ENCODE peak calls at places on chromosomes 4 and X, in five cellular contexts. K, U, L, J and X are unnamed samples.

GRCh38 chr4:56055027-56055976 is 106.6 kb downstream of the CEP135 start:
- DNase-seq in U (no peak), J (no peak), K (no peak), L (peak; percentile 27), X (peak; percentile 25)

GRCh38 chr4:57080781-57081650 is 29.2 kb downstream of the IGFBP7 start:
- DNase-seq in K (no peak), U (peak; percentile 82), J (peak; percentile 91), L (peak; percentile 37), X (no peak)

GRCh38 chr4:20773144-20773997 is 73.1 kb downstream of the PACRGL start:
- DNase-seq in L (peak; percentile 87), U (no peak), J (peak; percentile 58), K (no peak), X (peak; percentile 58)

GRCh38 chr4:83906561-83906960 is 370.7 kb downstream of the GPAT3 start:
- DNase-seq in U (no peak), L (no peak), J (no peak), K (no peak), X (no peak)

GRCh38 chrX:48958635-48959094 is 1.3 kb upstream of the OTUD5 start:
- DNase-seq in L (peak; percentile 65), J (no peak), K (no peak), U (no peak), X (no peak)

GRCh38 chr4:117800636-117801035 is 233.7 kb upstream of the NDST3 start:
- DNase-seq in U (no peak), K (no peak), L (no peak), J (no peak), X (no peak)

GRCh38 chrX:16848541-16848940 is 21.6 kb downstream of the RBBP7 start:
- DNase-seq in U (no peak), J (no peak), L (no peak), K (no peak), X (no peak)

GRCh38 chrX:44106864-44107263 is 133.7 kb upstream of the NDP start:
- DNase-seq in J (no peak), L (no peak), K (no peak), U (no peak), X (no peak)

GRCh38 chr4:118683513-118683912 is 1.7 kb upstream of the METTL14 start:
- DNase-seq in K (no peak), J (no peak), L (peak; percentile 8), U (no peak), X (no peak)

GRCh38 chrX:258291-259040 is 22.7 kb upstream of the PLCXD1 start:
- DNase-seq in J (no peak), K (peak; percentile 42), L (no peak), U (peak; percentile 44), X (no peak)

GRCh38 chr4:168615294-168615693 is 118.4 kb downstream of the PALLD start:
- DNase-seq in U (no peak), K (no peak), L (no peak), J (no peak), X (no peak)

GRCh38 chrX:149259241-149259640 is 245.9 kb downstream of the IDS start:
- DNase-seq in K (no peak), L (no peak), J (no peak), U (no peak), X (no peak)

GRCh38 chr4:7295201-7295916 is 103.0 kb downstream of the SORCS2 start:
- DNase-seq in K (no peak), U (peak; percentile 81), L (no peak), J (no peak), X (no peak)

GRCh38 chrX:56728752-56729151 is 291 bp upstream of the NBDY start:
- DNase-seq in K (no peak), J (no peak), U (no peak), L (peak; percentile 12), X (peak; percentile 13)

GRCh38 chr4:24514808-24515207 is 69.5 kb downstream of the DHX15 start:
- DNase-seq in K (no peak), U (no peak), L (no peak), J (no peak), X (no peak)

GRCh38 chr4:6154875-6155274 is 45.5 kb downstream of the JAKMIP1 start:
- DNase-seq in U (no peak), K (no peak), J (no peak), L (no peak), X (no peak)

GRCh38 chr4:158490629-158491028 is 31.1 kb upstream of the RXFP1 start:
- DNase-seq in K (no peak), J (no peak), U (no peak), L (no peak), X (no peak)
- TF ChIP-seq CTCF in K (no peak), J (no peak), U (no peak), L (no peak), X (no peak)

DNA sequence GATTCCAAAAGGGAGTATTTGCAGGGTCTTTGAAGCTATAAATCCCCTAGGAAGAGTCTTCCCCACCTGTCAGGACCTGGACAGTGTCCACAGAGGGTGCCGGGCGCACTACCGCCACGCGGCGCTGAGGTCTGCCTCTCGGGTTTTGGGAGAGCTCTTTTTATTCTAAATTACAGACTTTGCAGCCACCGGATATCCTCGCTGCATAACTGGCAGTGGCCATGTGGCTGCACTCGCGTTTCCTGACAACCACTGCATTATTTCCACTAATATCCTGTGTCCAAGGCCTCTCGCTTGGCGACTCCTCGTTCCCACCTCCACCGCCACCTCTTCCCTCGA is 608 bp upstream of the TMEM131L start:
- DNase-seq in L (peak; percentile 60), U (peak; percentile 83), K (no peak), J (peak; percentile 58), X (peak; percentile 45)
- TF ChIP-seq CTCF in L (peak; percentile 35), U (peak; percentile 26), K (no peak), J (peak; percentile 19), X (no peak)

GRCh38 chrX:132614297-132614696 is 125.5 kb upstream of the MBNL3 start:
- DNase-seq in J (no peak), K (no peak), U (no peak), L (no peak), X (peak; percentile 36)
- TF ChIP-seq CTCF in J (peak; percentile 40), K (no peak), U (no peak), L (peak; percentile 47), X (peak; percentile 47)

GRCh38 chr4:180962268-180962667 is 1280.9 kb upstream of the TENM3 start:
- DNase-seq in L (no peak), U (no peak), J (no peak), K (no peak), X (no peak)

DNA sequence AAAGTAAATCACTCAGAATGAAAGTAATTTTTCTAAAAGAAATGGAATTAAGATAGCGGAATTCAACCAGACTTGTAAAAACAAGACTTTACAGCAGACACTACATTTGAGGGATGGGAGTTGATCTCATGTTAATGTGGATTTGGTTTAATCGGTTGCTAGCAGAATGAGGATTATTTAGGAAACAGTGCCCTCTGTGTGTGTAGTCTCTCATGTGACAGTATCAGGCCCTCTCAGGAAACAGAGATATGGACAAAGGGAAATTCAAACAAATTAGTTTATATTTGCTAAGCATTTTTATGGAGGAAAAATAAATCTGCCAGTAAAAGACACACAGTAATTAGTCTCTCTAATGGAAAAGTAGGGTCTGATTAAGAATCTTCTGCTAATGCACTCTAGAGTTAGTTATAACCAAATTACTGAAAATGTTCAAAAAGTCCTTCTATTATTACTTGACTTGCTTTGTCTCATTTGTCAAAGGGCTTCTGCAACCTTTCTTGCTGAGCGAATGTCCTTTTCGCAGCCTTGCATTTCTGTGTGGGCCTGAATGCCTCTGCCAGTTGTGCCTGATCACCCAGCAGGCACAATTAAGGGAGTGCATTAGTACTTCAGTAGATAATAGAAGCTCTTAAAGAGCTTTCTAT is 1282.3 kb upstream of the TENM3 start:
- DNase-seq in J (no peak), U (no peak), L (peak; percentile 5), K (no peak), X (no peak)
- TF ChIP-seq CTCF in J (no peak), U (no peak), L (peak; percentile 34), K (no peak), X (no peak)